ENCODE peak calls at places on chromosomes 1 and 21, in six cellular contexts. One of them, this sample, is unnamed.

GRCh38 chr1:70486676-70487470 is 75.8 kb downstream of the CTH start:
- DNase-seq in GM12878: no peak
- DNase-seq in BJ: peak
- DNase-seq in left ventricle myocardium inferior: no peak
- DNase-seq in HCT116: no peak
- DNase-seq in dorsolateral prefrontal cortex: no peak
- DNase-seq in this sample: peak

GRCh38 chr1:183633676-183634343 is 1.8 kb downstream of the ARPC5 start:
- DNase-seq in GM12878: peak
- DNase-seq in BJ: peak
- DNase-seq in left ventricle myocardium inferior: no peak
- DNase-seq in HCT116: peak
- DNase-seq in dorsolateral prefrontal cortex: no peak
- DNase-seq in this sample: peak

GRCh38 chr1:167103236-167103894 is 9.5 kb downstream of the STYXL2 start:
- DNase-seq in GM12878: no peak
- DNase-seq in BJ: no peak
- DNase-seq in left ventricle myocardium inferior: no peak
- DNase-seq in HCT116: no peak
- DNase-seq in dorsolateral prefrontal cortex: no peak
- DNase-seq in this sample: peak

GRCh38 chr1:8643542-8644536 is 173.6 kb downstream of the RERE start:
- DNase-seq in GM12878: peak
- DNase-seq in BJ: no peak
- DNase-seq in left ventricle myocardium inferior: no peak
- DNase-seq in HCT116: no peak
- DNase-seq in dorsolateral prefrontal cortex: no peak
- DNase-seq in this sample: no peak

GRCh38 chr1:207787776-207788175 is 35.9 kb downstream of the CD46 start:
- DNase-seq in GM12878: no peak
- DNase-seq in BJ: no peak
- DNase-seq in left ventricle myocardium inferior: no peak
- DNase-seq in HCT116: no peak
- DNase-seq in dorsolateral prefrontal cortex: no peak
- DNase-seq in this sample: no peak

GRCh38 chr1:241888232-241888631 is 40.2 kb downstream of the EXO1 start:
- DNase-seq in GM12878: no peak
- DNase-seq in BJ: no peak
- DNase-seq in left ventricle myocardium inferior: no peak
- DNase-seq in HCT116: no peak
- DNase-seq in dorsolateral prefrontal cortex: no peak
- DNase-seq in this sample: peak

GRCh38 chr1:23395162-23395724 is 25.6 kb upstream of the ZNF436 start:
- DNase-seq in GM12878: no peak
- DNase-seq in BJ: no peak
- DNase-seq in left ventricle myocardium inferior: no peak
- DNase-seq in HCT116: no peak
- DNase-seq in dorsolateral prefrontal cortex: no peak
- DNase-seq in this sample: no peak

GRCh38 chr1:246319111-246319510 is 188.0 kb downstream of the SMYD3 start:
- DNase-seq in GM12878: no peak
- DNase-seq in BJ: no peak
- DNase-seq in left ventricle myocardium inferior: no peak
- DNase-seq in HCT116: no peak
- DNase-seq in dorsolateral prefrontal cortex: no peak
- DNase-seq in this sample: no peak

GRCh38 chr21:31316488-31317169 is 27.4 kb downstream of the TIAM1 start:
- DNase-seq in GM12878: no peak
- DNase-seq in BJ: no peak
- DNase-seq in left ventricle myocardium inferior: no peak
- DNase-seq in HCT116: peak
- DNase-seq in dorsolateral prefrontal cortex: no peak
- DNase-seq in this sample: no peak

GRCh38 chr1:20476260-20477038 is 9.6 kb downstream of the CAMK2N1 start:
- DNase-seq in GM12878: no peak
- DNase-seq in BJ: no peak
- DNase-seq in left ventricle myocardium inferior: peak
- DNase-seq in HCT116: no peak
- DNase-seq in dorsolateral prefrontal cortex: peak
- DNase-seq in this sample: no peak

GRCh38 chr21:45839274-45839673 is 142.3 kb upstream of the COL6A1 start:
- DNase-seq in GM12878: no peak
- DNase-seq in BJ: peak
- DNase-seq in left ventricle myocardium inferior: no peak
- DNase-seq in HCT116: no peak
- DNase-seq in dorsolateral prefrontal cortex: no peak
- DNase-seq in this sample: no peak

GRCh38 chr1:181077576-181078242 is 10.8 kb upstream of the IER5 start:
- DNase-seq in GM12878: no peak
- DNase-seq in BJ: no peak
- DNase-seq in left ventricle myocardium inferior: no peak
- DNase-seq in HCT116: no peak
- DNase-seq in dorsolateral prefrontal cortex: no peak
- DNase-seq in this sample: no peak

GRCh38 chr21:45304945-45305344 is 17.2 kb upstream of the POFUT2 start:
- DNase-seq in GM12878: no peak
- DNase-seq in BJ: no peak
- DNase-seq in left ventricle myocardium inferior: peak
- DNase-seq in HCT116: no peak
- DNase-seq in dorsolateral prefrontal cortex: peak
- DNase-seq in this sample: no peak

GRCh38 chr1:40107290-40107959 is 10.4 kb upstream of the PPT1 start:
- DNase-seq in GM12878: no peak
- DNase-seq in BJ: no peak
- DNase-seq in left ventricle myocardium inferior: no peak
- DNase-seq in HCT116: peak
- DNase-seq in dorsolateral prefrontal cortex: no peak
- DNase-seq in this sample: no peak

GRCh38 chr1:177069489-177069888 is 95.0 kb downstream of the ASTN1 start:
- DNase-seq in GM12878: no peak
- DNase-seq in BJ: peak
- DNase-seq in left ventricle myocardium inferior: no peak
- DNase-seq in HCT116: no peak
- DNase-seq in dorsolateral prefrontal cortex: no peak
- DNase-seq in this sample: peak

GRCh38 chr1:218339267-218339831 is 5.8 kb upstream of the TGFB2 start:
- DNase-seq in GM12878: no peak
- DNase-seq in BJ: no peak
- DNase-seq in left ventricle myocardium inferior: no peak
- DNase-seq in HCT116: no peak
- DNase-seq in dorsolateral prefrontal cortex: no peak
- DNase-seq in this sample: no peak

GRCh38 chr1:222090103-222090502 is 348.2 kb upstream of the DUSP10 start:
- DNase-seq in GM12878: no peak
- DNase-seq in BJ: peak
- DNase-seq in left ventricle myocardium inferior: no peak
- DNase-seq in HCT116: no peak
- DNase-seq in dorsolateral prefrontal cortex: no peak
- DNase-seq in this sample: no peak

GRCh38 chr1:47184771-47185677 is 4.8 kb downstream of the PDZK1IP1 start:
- DNase-seq in GM12878: no peak
- DNase-seq in BJ: no peak
- DNase-seq in left ventricle myocardium inferior: no peak
- DNase-seq in HCT116: no peak
- DNase-seq in dorsolateral prefrontal cortex: no peak
- DNase-seq in this sample: no peak

GRCh38 chr1:58971629-58972140 is 187.8 kb upstream of the JUN start:
- DNase-seq in GM12878: no peak
- DNase-seq in BJ: no peak
- DNase-seq in left ventricle myocardium inferior: peak
- DNase-seq in HCT116: no peak
- DNase-seq in dorsolateral prefrontal cortex: no peak
- DNase-seq in this sample: no peak

GRCh38 chr1:78839704-78840277 is 166.7 kb downstream of the ADGRL4 start:
- DNase-seq in GM12878: no peak
- DNase-seq in BJ: no peak
- DNase-seq in left ventricle myocardium inferior: no peak
- DNase-seq in HCT116: peak
- DNase-seq in dorsolateral prefrontal cortex: no peak
- DNase-seq in this sample: no peak

GRCh38 chr1:68202239-68202832 is 30.0 kb downstream of the WLS start:
- DNase-seq in GM12878: no peak
- DNase-seq in BJ: no peak
- DNase-seq in left ventricle myocardium inferior: no peak
- DNase-seq in HCT116: no peak
- DNase-seq in dorsolateral prefrontal cortex: no peak
- DNase-seq in this sample: peak

GRCh38 chr1:175003521-175003920 is 3.8 kb downstream of the CACYBP start:
- DNase-seq in GM12878: no peak
- DNase-seq in BJ: no peak
- DNase-seq in left ventricle myocardium inferior: no peak
- DNase-seq in HCT116: no peak
- DNase-seq in dorsolateral prefrontal cortex: no peak
- DNase-seq in this sample: no peak
- H3K4me3 ChIP-seq in GM12878: peak
- H3K4me3 ChIP-seq in BJ: no peak
- H3K4me3 ChIP-seq in left ventricle myocardium inferior: no peak
- H3K4me3 ChIP-seq in HCT116: no peak
- H3K4me3 ChIP-seq in dorsolateral prefrontal cortex: no peak
- H3K4me3 ChIP-seq in this sample: no peak

GRCh38 chr1:201982923-201983805 is 716 bp downstream of the RNPEP start:
- DNase-seq in GM12878: no peak
- DNase-seq in BJ: no peak
- DNase-seq in left ventricle myocardium inferior: peak
- DNase-seq in HCT116: peak
- DNase-seq in dorsolateral prefrontal cortex: no peak
- DNase-seq in this sample: peak
- TF ChIP-seq CTCF in GM12878: peak
- TF ChIP-seq CTCF in BJ: no peak
- TF ChIP-seq CTCF in left ventricle myocardium inferior: peak
- TF ChIP-seq CTCF in HCT116: no peak
- TF ChIP-seq CTCF in dorsolateral prefrontal cortex: no peak
- TF ChIP-seq CTCF in this sample: peak

DNA sequence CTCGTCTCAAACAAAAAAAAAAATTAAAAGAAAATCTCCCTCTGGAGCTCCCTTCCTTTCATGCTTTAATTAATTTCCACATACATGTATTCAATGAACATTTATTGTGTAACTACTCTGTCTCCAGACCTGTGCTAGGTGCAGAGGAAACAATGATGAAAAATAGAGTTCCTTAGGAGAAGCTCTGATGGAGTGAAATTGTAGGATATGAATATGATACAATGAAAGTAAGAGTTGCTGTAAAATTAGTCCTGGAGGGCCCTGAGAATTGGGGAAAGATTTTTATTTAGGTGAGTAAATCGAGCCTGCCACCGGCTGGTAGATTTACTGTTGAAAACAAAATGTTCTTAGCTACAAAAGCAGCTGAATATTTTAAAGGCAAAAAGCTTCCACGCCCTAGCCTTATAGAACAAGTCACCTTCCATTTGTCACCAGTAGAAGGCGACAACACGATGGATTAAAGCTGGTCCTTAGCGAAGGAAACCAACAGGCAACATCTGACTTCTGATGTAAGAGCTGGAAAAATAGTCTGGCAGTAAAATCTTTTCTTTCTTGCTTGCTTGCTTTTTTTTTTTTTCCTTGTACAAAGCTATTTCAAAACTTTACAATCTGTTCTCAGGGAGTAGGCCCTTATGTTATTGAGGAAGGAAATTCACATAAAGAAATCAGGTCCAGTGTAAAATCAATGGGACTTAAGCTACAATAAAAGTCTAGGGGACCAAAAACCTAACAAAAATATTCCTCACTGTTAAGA is 82.0 kb upstream of the ROR1 start:
- DNase-seq in GM12878: no peak
- DNase-seq in BJ: peak
- DNase-seq in left ventricle myocardium inferior: no peak
- DNase-seq in HCT116: peak
- DNase-seq in dorsolateral prefrontal cortex: no peak
- DNase-seq in this sample: peak
- H3K4me3 ChIP-seq in GM12878: no peak
- H3K4me3 ChIP-seq in BJ: no peak
- H3K4me3 ChIP-seq in left ventricle myocardium inferior: no peak
- H3K4me3 ChIP-seq in HCT116: no peak
- H3K4me3 ChIP-seq in dorsolateral prefrontal cortex: no peak
- H3K4me3 ChIP-seq in this sample: no peak

DNA sequence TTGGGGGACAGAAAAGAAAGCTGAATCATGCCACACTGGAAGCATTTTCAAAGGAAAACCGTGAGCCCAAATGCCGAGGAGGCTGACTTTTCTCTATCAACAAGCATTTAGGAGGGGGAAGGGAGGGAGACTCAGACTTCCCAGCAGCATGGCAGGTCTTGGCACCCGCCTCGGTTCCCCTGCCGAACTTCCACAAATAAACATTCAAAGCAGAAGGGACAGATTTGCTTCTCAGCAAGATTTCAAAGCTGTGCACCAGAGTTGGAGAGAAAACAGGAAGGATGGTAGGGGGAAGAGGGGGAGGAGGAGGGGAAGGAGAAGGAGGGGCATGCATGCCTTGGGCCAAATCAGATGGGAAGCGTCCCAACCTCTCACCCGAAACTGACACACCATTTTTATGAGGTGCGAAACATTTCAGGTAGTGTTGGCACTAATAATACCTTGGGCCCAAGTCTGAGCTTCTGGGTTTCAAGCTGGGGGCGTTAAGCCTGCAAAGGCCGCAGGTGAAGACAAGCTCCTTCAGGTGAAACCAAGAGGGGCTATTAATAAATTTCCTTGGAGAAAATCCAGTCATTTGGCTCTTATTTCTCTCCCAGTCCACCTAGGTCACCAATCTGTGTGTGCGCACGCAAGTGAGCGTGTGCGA is 26.4 kb downstream of the ABCA4 start:
- DNase-seq in GM12878: no peak
- DNase-seq in BJ: no peak
- DNase-seq in left ventricle myocardium inferior: peak
- DNase-seq in HCT116: no peak
- DNase-seq in dorsolateral prefrontal cortex: no peak
- DNase-seq in this sample: peak
- TF ChIP-seq CTCF in GM12878: no peak
- TF ChIP-seq CTCF in BJ: no peak
- TF ChIP-seq CTCF in left ventricle myocardium inferior: no peak
- TF ChIP-seq CTCF in HCT116: no peak
- TF ChIP-seq CTCF in dorsolateral prefrontal cortex: no peak
- TF ChIP-seq CTCF in this sample: no peak

GRCh38 chr1:156497078-156497742 is 3.4 kb downstream of the MEF2D start:
- DNase-seq in GM12878: no peak
- DNase-seq in BJ: no peak
- DNase-seq in left ventricle myocardium inferior: no peak
- DNase-seq in HCT116: no peak
- DNase-seq in dorsolateral prefrontal cortex: no peak
- DNase-seq in this sample: no peak
- H3K4me3 ChIP-seq in GM12878: peak
- H3K4me3 ChIP-seq in BJ: no peak
- H3K4me3 ChIP-seq in left ventricle myocardium inferior: peak
- H3K4me3 ChIP-seq in HCT116: no peak
- H3K4me3 ChIP-seq in dorsolateral prefrontal cortex: peak
- H3K4me3 ChIP-seq in this sample: no peak

DNA sequence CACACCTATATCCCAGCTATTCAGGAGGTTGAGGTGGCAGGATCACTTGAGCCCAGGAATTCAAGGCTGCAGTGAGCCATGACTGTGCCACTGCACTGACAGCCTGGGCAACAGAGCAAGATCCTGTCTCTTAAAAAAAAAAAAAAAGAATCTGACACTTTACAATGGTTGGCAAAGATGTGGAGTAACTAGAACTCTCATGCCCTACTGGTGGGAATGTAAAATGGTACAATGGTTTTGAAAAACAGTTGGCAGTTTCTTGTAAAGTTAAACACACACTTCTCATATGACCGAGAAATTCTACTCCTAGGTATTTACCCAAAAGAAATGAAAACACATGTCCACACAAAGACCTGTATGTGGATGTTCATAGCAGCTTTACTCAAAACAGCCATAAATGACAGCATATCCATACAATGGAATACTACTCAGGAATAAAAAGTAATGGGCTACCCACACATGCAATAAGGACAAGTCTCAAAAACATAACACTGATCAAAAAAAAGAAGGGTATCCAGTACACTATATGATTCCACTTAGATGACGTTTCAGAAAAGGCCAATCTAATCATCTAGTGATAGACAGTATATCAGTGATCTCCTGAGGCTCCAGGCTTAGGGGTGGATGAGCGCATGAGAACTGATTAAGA is 58.1 kb downstream of the HLCS start:
- DNase-seq in GM12878: no peak
- DNase-seq in BJ: no peak
- DNase-seq in left ventricle myocardium inferior: no peak
- DNase-seq in HCT116: no peak
- DNase-seq in dorsolateral prefrontal cortex: no peak
- DNase-seq in this sample: no peak
- TF ChIP-seq CTCF in GM12878: no peak
- TF ChIP-seq CTCF in BJ: peak
- TF ChIP-seq CTCF in left ventricle myocardium inferior: no peak
- TF ChIP-seq CTCF in HCT116: no peak
- TF ChIP-seq CTCF in dorsolateral prefrontal cortex: no peak
- TF ChIP-seq CTCF in this sample: no peak

This sample was measured in astrocyte of the cerebellum.